ENCODE peak calls at places on chromosome 2, in six cellular contexts. O, V, R, G, S and Z are unnamed samples.

GRCh38 chr2:237614151-237614720 is 13.2 kb upstream of the LRRFIP1 start:
- DNase-seq in O (peak), V (no peak), R (no peak), G (no peak), S (no peak), Z (no peak)

GRCh38 chr2:11941201-11942041 is 195.0 kb downstream of the LPIN1 start:
- DNase-seq in O (no peak), V (no peak), R (no peak), G (no peak), S (no peak), Z (no peak)

GRCh38 chr2:20141056-20141762 is 83.7 kb downstream of the SDC1 start:
- DNase-seq in O (no peak), V (peak), R (no peak), G (peak), S (peak), Z (no peak)

GRCh38 chr2:144481666-144482065 is 38.3 kb downstream of the ZEB2 start:
- DNase-seq in O (no peak), V (no peak), R (no peak), G (no peak), S (no peak), Z (no peak)

GRCh38 chr2:185979546-185980071 is 241.0 kb downstream of the FSIP2 start:
- DNase-seq in O (peak), V (no peak), R (no peak), G (peak), S (peak), Z (no peak)

GRCh38 chr2:151217343-151217742 is 44.3 kb downstream of the RBM43 start:
- DNase-seq in O (peak), V (no peak), R (no peak), G (no peak), S (no peak), Z (no peak)

GRCh38 chr2:68806511-68807109 is 64.6 kb downstream of the BMP10 start:
- DNase-seq in O (no peak), V (no peak), R (no peak), G (peak), S (no peak), Z (no peak)

GRCh38 chr2:129880309-129880708 is 99.2 kb upstream of the RAB6C start:
- DNase-seq in O (no peak), V (peak), R (no peak), G (no peak), S (no peak), Z (no peak)

GRCh38 chr2:182435754-182436153 is 8.9 kb upstream of the PDE1A start:
- DNase-seq in O (no peak), V (no peak), R (no peak), G (no peak), S (no peak), Z (no peak)

GRCh38 chr2:220015576-220015975 is 388.1 kb downstream of the SLC4A3 start:
- DNase-seq in O (no peak), V (no peak), R (no peak), G (no peak), S (no peak), Z (no peak)

GRCh38 chr2:28567076-28567471 is 71.2 kb downstream of the PLB1 start:
- DNase-seq in O (peak), V (no peak), R (no peak), G (no peak), S (no peak), Z (peak)

GRCh38 chr2:200040251-200040650 is 84.9 kb downstream of the MAIP1 start:
- DNase-seq in O (no peak), V (no peak), R (no peak), G (no peak), S (no peak), Z (no peak)

GRCh38 chr2:146661494-146662096 is 1183.2 kb upstream of the ACVR2A start:
- DNase-seq in O (no peak), V (no peak), R (no peak), G (peak), S (no peak), Z (no peak)

GRCh38 chr2:189685540-189686229 is 11.2 kb downstream of the ANKAR start:
- DNase-seq in O (peak), V (peak), R (no peak), G (peak), S (peak), Z (no peak)

GRCh38 chr2:88738271-88738670 is 46.8 kb downstream of the RPIA start:
- DNase-seq in O (no peak), V (no peak), R (no peak), G (no peak), S (no peak), Z (no peak)

GRCh38 chr2:24993797-24994196 is 22.0 kb upstream of the DNAJC27 start:
- DNase-seq in O (no peak), V (no peak), R (no peak), G (peak), S (no peak), Z (no peak)

GRCh38 chr2:209331291-209331844 is 92.5 kb upstream of the MAP2 start:
- DNase-seq in O (no peak), V (no peak), R (no peak), G (peak), S (no peak), Z (no peak)

GRCh38 chr2:16639431-16639830 is 26.2 kb downstream of the CYRIA start:
- DNase-seq in O (no peak), V (no peak), R (no peak), G (no peak), S (no peak), Z (no peak)

GRCh38 chr2:30230479-30230854 is 867 bp upstream of the LBH start:
- DNase-seq in O (peak), V (no peak), R (no peak), G (no peak), S (no peak), Z (no peak)

GRCh38 chr2:37832590-37833197 is 92.4 kb upstream of the RMDN2 start:
- DNase-seq in O (peak), V (peak), R (peak), G (peak), S (no peak), Z (peak)

GRCh38 chr2:188497736-188498135 is 206.1 kb downstream of the GULP1 start:
- DNase-seq in O (no peak), V (no peak), R (no peak), G (no peak), S (no peak), Z (no peak)

GRCh38 chr2:17753803-17754663 is at the start of the genes GEN1 and SMC6:
- DNase-seq in O (peak), V (peak), R (peak), G (peak), S (peak), Z (peak)

GRCh38 chr2:73156539-73157124 is 43.9 kb upstream of the RAB11FIP5 start:
- DNase-seq in O (peak), V (peak), R (no peak), G (peak), S (no peak), Z (peak)

GRCh38 chr2:234050455-234051135 is at the start of gene SPP2:
- DNase-seq in O (no peak), V (no peak), R (no peak), G (no peak), S (no peak), Z (no peak)

GRCh38 chr2:29017716-29018275 is 36.7 kb downstream of the TOGARAM2 start:
- DNase-seq in O (no peak), V (no peak), R (no peak), G (no peak), S (no peak), Z (no peak)

GRCh38 chr2:237441605-237442004 is 27.6 kb upstream of the COL6A3 start:
- DNase-seq in O (no peak), V (no peak), R (no peak), G (no peak), S (no peak), Z (no peak)

GRCh38 chr2:200177971-200178911 is 128.3 kb upstream of the SPATS2L start:
- DNase-seq in O (no peak), V (no peak), R (no peak), G (no peak), S (peak), Z (no peak)

GRCh38 chr2:96531872-96532505 is 4.6 kb upstream of the ARID5A start:
- DNase-seq in O (peak), V (peak), R (peak), G (peak), S (peak), Z (peak)

GRCh38 chr2:222670191-222671038 is 1.0 kb upstream of the MOGAT1 start:
- DNase-seq in O (no peak), V (peak), R (no peak), G (no peak), S (no peak), Z (no peak)

GRCh38 chr2:222672068-222672401 is 577 bp downstream of the MOGAT1 start:
- DNase-seq in O (no peak), V (no peak), R (no peak), G (no peak), S (no peak), Z (no peak)

GRCh38 chr2:222673273-222673672 is 1.8 kb downstream of the MOGAT1 start:
- DNase-seq in O (no peak), V (no peak), R (no peak), G (no peak), S (no peak), Z (no peak)

GRCh38 chr2:222669353-222669752 is 2.1 kb upstream of the MOGAT1 start:
- DNase-seq in O (no peak), V (no peak), R (no peak), G (peak), S (no peak), Z (no peak)

GRCh38 chr2:222671259-222672067 is at the start of gene MOGAT1:
- DNase-seq in O (peak), V (peak), R (no peak), G (no peak), S (no peak), Z (no peak)
- TF ChIP-seq CTCF in O (no peak), V (no peak), R (no peak), G (no peak), S (no peak), Z (no peak)

DNA sequence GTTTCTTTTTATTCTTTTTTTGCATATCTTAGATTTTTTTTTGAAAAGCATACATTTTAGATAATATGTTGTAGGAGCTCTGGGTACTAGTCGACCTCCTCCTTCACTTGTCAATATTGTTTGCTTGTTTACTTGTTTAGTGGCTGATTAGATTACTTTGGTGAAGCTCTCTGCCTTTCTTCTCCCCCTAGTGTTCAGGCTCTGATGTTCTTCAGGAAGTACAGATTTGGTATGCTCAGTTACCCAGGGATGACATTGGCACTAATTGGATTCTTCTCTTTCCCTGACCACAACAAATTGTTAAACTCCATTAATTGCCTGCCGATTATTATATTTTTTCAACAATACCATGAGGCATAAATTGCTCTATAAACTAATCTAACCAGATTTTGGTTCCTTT is 491.2 kb downstream of the SUCLG1 start:
- DNase-seq in O (no peak), V (no peak), R (no peak), G (peak), S (no peak), Z (no peak)
- TF ChIP-seq CTCF in O (no peak), V (no peak), R (no peak), G (peak), S (no peak), Z (no peak)

DNA sequence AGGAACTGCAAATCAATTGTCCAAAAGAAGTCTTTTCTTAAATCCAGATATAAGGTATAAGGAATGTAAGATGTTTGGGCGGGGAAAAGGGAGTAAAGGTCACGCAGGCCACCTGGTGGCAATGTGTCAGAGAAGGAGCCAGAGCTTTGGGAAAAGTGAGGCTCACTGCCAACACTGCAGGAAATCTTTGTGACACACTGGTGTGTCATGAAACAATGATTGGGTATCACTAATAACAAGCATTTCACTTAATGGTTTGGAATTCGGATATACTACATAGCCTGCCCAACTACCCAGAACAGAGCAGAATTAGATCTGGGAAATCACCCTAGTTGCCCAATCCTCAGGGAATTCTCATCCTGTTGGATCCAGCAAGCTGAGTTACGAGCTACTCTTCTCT is 61.0 kb downstream of the RBMS1 start:
- DNase-seq in O (no peak), V (peak), R (no peak), G (peak), S (no peak), Z (no peak)
- TF ChIP-seq CTCF in O (no peak), V (no peak), R (no peak), G (no peak), S (peak), Z (no peak)

GRCh38 chr2:132676999-132677398 is 7.0 kb upstream of the LYPD1 start:
- DNase-seq in O (no peak), V (no peak), R (no peak), G (no peak), S (no peak), Z (no peak)
- TF ChIP-seq CTCF in O (no peak), V (no peak), R (no peak), G (peak), S (no peak), Z (no peak)

GRCh38 chr2:174605687-174606086 is 8.1 kb upstream of the WIPF1 start:
- DNase-seq in O (no peak), V (no peak), R (no peak), G (no peak), S (no peak), Z (no peak)
- TF ChIP-seq CTCF in O (no peak), V (no peak), R (no peak), G (peak), S (peak), Z (peak)

DNA sequence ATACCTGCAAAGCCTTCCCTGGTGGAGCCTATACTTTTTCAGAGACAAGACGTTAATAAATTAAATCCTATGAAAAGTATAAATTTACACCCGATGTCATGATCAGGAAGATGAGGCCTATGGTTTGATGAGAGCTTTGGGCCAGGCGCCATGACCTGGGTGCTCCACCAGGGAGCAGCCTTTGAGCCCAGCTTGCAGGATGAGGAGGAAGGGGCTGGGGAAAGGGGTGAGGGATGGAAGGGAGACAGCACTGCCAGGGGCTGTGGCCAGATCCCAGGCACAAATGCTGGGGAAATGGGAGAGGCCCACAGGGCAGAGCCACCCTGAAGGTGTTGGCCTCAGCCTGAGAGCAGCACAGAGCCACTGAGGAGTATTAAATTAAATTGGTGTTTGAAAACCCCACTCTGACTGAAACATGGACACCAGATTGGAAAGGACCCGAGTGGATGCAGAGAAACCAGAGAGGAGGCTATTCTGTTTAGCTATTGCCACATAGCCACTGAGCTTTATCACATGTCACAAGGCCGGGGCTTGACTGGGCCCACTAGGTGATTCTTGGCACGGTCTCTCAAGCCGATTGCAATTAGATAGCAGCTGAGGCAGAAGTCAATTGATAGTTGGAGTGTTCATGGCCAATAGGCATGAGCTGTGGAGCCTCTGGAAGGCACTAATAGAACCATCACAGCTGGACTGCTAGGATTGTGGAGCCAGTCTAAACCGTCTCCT is 9.6 kb upstream of the FAHD2A start:
- DNase-seq in O (peak), V (no peak), R (no peak), G (no peak), S (no peak), Z (no peak)
- TF ChIP-seq CTCF in O (no peak), V (no peak), R (no peak), G (peak), S (peak), Z (no peak)